ENCODE peak calls at places on chromosomes 2 and 18, in four cellular contexts. A is GM03348, O is K562, P is NCI-H1417. U is an unnamed sample.

GRCh38 chr2:72992734-72993102 is 75.4 kb downstream of the EMX1 start:
- DNase-seq in A (no peak), O (no peak), P (no peak), U (no peak)

GRCh38 chr18:69123421-69123820 is 277.3 kb upstream of the DOK6 start:
- DNase-seq in A (no peak), O (no peak), P (no peak), U (peak; percentile 10)

GRCh38 chr2:79717364-79718007 is 204.6 kb downstream of the CTNNA2 start:
- DNase-seq in A (peak; percentile 75), O (no peak), P (no peak), U (peak; percentile 47)

GRCh38 chr2:105929506-105929905 is 184.8 kb downstream of the NCK2 start:
- DNase-seq in A (no peak), O (no peak), P (no peak), U (no peak)

GRCh38 chr18:43587538-43588153 is 310.4 kb upstream of the SYT4 start:
- DNase-seq in A (peak; percentile 59), O (peak; percentile 14), P (peak; percentile 86), U (peak; percentile 68)

GRCh38 chr2:20419007-20419576 is 27.8 kb upstream of the RHOB start:
- DNase-seq in A (no peak), O (no peak), P (no peak), U (no peak)

GRCh38 chr2:162073776-162074578 is at the start of gene DPP4:
- DNase-seq in A (peak; percentile 68), O (no peak), P (peak; percentile 15), U (no peak)

GRCh38 chr18:52716926-52717325 is 376.9 kb downstream of the DCC start:
- DNase-seq in A (peak; percentile 5), O (no peak), P (peak; percentile 35), U (peak; percentile 40)

GRCh38 chr2:177983183-177983788 is 89.3 kb downstream of the PDE11A start:
- DNase-seq in A (peak; percentile 73), O (peak; percentile 72), P (peak; percentile 77), U (peak; percentile 73)